ENCODE peak calls at places on chromosomes 1 and 21, in four cellular contexts. B, O, T and L are unnamed samples.

GRCh38 chr1:27940297-27940696 is 5.5 kb downstream of the SMPDL3B start:
- DNase-seq in B (peak), O (peak), T (peak), L (no peak)

GRCh38 chr1:119367332-119368124 is 1.1 kb upstream of the HAO2 start:
- DNase-seq in B (peak), O (peak), T (peak), L (peak)

GRCh38 chr1:12342261-12343003 is 112.6 kb downstream of the VPS13D start:
- DNase-seq in B (no peak), O (no peak), T (no peak), L (no peak)

GRCh38 chr1:221795400-221795799 is 53.5 kb upstream of the DUSP10 start:
- DNase-seq in B (no peak), O (no peak), T (no peak), L (no peak)

GRCh38 chr1:844472-845026 is 79.2 kb upstream of the SAMD11 start:
- DNase-seq in B (peak), O (peak), T (no peak), L (no peak)

GRCh38 chr21:26946744-26947446 is 20.0 kb downstream of the ADAMTS5 start:
- DNase-seq in B (no peak), O (peak), T (peak), L (no peak)

GRCh38 chr1:44024903-44025525 is 6.2 kb downstream of the SLC6A9 start:
- DNase-seq in B (no peak), O (no peak), T (no peak), L (no peak)

GRCh38 chr21:17451364-17451869 is 61.4 kb upstream of the CXADR start:
- DNase-seq in B (no peak), O (no peak), T (peak), L (no peak)

GRCh38 chr1:159828916-159829634 is 2.4 kb downstream of the SLAMF8 start:
- DNase-seq in B (peak), O (peak), T (no peak), L (peak)

GRCh38 chr1:115219937-115220336 is 118.1 kb downstream of the NGF start:
- DNase-seq in B (peak), O (no peak), T (peak), L (no peak)

GRCh38 chr1:18556364-18556763 is 74.3 kb upstream of the PAX7 start:
- DNase-seq in B (peak), O (peak), T (peak), L (no peak)

GRCh38 chr1:241531195-241532172 is 694 bp upstream of the KMO start:
- DNase-seq in B (peak), O (peak), T (peak), L (peak)

GRCh38 chr21:34983680-34984086 is 65.4 kb downstream of the RUNX1 start:
- DNase-seq in B (no peak), O (no peak), T (peak), L (no peak)

GRCh38 chr1:188295157-188295556 is 1466.4 kb downstream of the PLA2G4A start:
- DNase-seq in B (peak), O (peak), T (no peak), L (no peak)

GRCh38 chr1:207806531-207807394 is 54.9 kb downstream of the CD46 start:
- DNase-seq in B (no peak), O (no peak), T (no peak), L (no peak)

GRCh38 chr1:202349263-202349928 is 897 bp downstream of the PPP1R12B start:
- DNase-seq in B (no peak), O (no peak), T (peak), L (peak)

GRCh38 chr21:24375201-24375600 is 1232.1 kb downstream of the MRPL39 start:
- DNase-seq in B (no peak), O (peak), T (no peak), L (no peak)

GRCh38 chr1:185917646-185918045 is 183.5 kb downstream of the HMCN1 start:
- DNase-seq in B (peak), O (peak), T (peak), L (peak)

GRCh38 chr21:38525454-38525853 is 27.2 kb upstream of the ERG start:
- DNase-seq in B (no peak), O (no peak), T (no peak), L (no peak)

GRCh38 chr1:221101792-221102191 is 222.5 kb downstream of the HLX start:
- DNase-seq in B (no peak), O (no peak), T (peak), L (no peak)

GRCh38 chr1:239237912-239238311 is 148.5 kb upstream of the CHRM3 start:
- DNase-seq in B (peak), O (peak), T (no peak), L (no peak)

GRCh38 chr1:156693858-156694562 is 11.4 kb downstream of the CRABP2 start:
- DNase-seq in B (peak), O (peak), T (peak), L (peak)

GRCh38 chr1:28056129-28056925 is 32.1 kb downstream of the EYA3 start:
- DNase-seq in B (no peak), O (no peak), T (no peak), L (no peak)

GRCh38 chr21:34845521-34846213 is 176.9 kb downstream of the CLIC6 start:
- DNase-seq in B (no peak), O (no peak), T (peak), L (peak)

GRCh38 chr1:197073978-197074377 is 6.9 kb upstream of the F13B start:
- DNase-seq in B (no peak), O (no peak), T (no peak), L (no peak)

GRCh38 chr1:169779970-169780369 is 14.7 kb downstream of the METTL18 start:
- DNase-seq in B (no peak), O (no peak), T (peak), L (no peak)

GRCh38 chr1:75731881-75732280 is 7.4 kb downstream of the ACADM start:
- DNase-seq in B (no peak), O (no peak), T (peak), L (no peak)

GRCh38 chr1:50742523-50742922 is 217.5 kb downstream of the FAF1 start:
- DNase-seq in B (no peak), O (no peak), T (peak), L (no peak)

GRCh38 chr1:224707849-224708725 is 92.0 kb downstream of the CNIH3 start:
- DNase-seq in B (no peak), O (no peak), T (peak), L (peak)

GRCh38 chr1:234515821-234516241 is 36.9 kb upstream of the TARBP1 start:
- DNase-seq in B (no peak), O (peak), T (peak), L (no peak)

GRCh38 chr1:153001382-153001781 is at the start of gene SPRR3:
- DNase-seq in B (no peak), O (no peak), T (no peak), L (no peak)

GRCh38 chr1:118899340-118899739 is 88.8 kb downstream of the TBX15 start:
- DNase-seq in B (no peak), O (no peak), T (no peak), L (no peak)

GRCh38 chr21:40902299-40902698 is 55.3 kb upstream of the DSCAM start:
- DNase-seq in B (no peak), O (no peak), T (no peak), L (no peak)

GRCh38 chr21:28598214-28598613 is 394.5 kb downstream of the LTN1 start:
- DNase-seq in B (no peak), O (no peak), T (no peak), L (no peak)

DNA sequence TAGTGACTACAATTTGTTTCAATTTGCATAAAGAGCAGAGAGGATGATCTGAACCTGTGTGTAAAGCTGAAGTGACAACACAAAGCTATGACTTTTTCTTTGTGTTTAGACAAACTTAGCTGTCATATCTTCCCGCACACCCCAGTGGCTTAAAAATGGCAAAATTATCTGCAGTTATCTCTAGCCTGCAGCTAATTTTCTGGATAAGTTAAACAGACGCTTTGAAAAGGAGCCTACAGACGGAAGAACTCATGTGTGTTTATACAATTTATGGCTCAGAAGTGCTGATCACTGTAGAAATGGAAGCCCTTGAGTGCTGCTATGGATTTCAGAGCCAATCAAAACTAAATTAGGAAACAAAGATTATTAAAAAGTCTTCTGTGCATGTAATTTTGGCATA is 11.5 kb downstream of the NTNG1 start:
- DNase-seq in B (no peak), O (no peak), T (no peak), L (no peak)
- TF ChIP-seq EZH2 in B (no peak), O (no peak), T (no peak), L (no peak)

GRCh38 chr1:87869563-87869962 is 540.9 kb downstream of the LMO4 start:
- DNase-seq in B (no peak), O (no peak), T (peak), L (peak)
- TF ChIP-seq EZH2phosphoT487 in B (no peak), O (no peak), T (no peak), L (no peak)

GRCh38 chr1:6244401-6245054 is 549 bp downstream of the HES3 start:
- DNase-seq in B (peak), O (no peak), T (no peak), L (no peak)

GRCh38 chr1:6243993-6244392 is at the start of gene HES3:
- DNase-seq in B (peak), O (peak), T (no peak), L (no peak)

GRCh38 chr1:6245869-6246496 is 2.0 kb downstream of the HES3 start:
- DNase-seq in B (peak), O (peak), T (peak), L (peak)

GRCh38 chr1:6246497-6247295 is 2.7 kb downstream of the HES3 start:
- DNase-seq in B (peak), O (peak), T (peak), L (peak)

DNA sequence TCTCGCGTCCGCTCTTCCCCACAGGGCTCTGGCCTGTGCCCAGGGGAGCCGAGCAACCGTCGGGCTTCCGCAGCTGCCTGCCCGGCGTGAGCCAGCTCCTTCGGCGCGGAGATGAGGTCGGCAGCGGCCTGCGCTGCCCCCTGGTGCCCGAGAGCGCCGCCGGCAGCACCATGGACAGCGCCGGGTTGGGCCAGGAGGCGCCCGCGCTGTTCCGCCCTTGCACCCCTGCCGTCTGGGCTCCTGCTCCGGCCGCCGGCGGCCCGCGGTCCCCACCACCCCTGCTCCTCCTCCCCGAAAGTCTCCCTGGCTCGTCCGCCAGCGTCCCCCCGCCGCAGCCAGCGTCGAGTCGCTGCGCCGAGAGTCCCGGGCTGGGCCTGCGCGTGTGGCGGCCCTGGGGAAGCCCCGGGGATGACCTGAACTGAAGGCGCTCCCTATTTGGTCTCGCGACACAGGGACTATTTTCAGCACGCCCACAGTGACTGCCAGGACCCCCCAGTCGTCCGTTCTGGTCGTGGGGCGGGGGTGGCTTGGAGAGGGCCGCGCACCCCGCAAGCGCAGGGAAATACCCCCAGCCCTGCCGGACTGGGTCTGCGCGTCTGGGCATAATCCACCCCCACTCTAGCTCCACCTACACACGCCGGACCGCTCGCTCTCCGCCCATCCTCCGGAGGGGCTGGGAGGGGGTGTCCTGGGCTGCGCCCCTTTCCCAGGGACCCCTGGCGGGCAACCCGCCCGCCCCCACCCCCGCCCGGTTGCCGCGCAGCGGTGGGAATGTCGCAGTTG is 1.3 kb downstream of the HES3 start:
- DNase-seq in B (peak), O (peak), T (peak), L (peak)
- TF ChIP-seq EZH2 in B (peak), O (no peak), T (no peak), L (peak)

GRCh38 chr21:33198346-33199135 is 31.2 kb upstream of the IFNAR2 start:
- DNase-seq in B (no peak), O (no peak), T (peak), L (no peak)
- TF ChIP-seq EZH2phosphoT487 in B (no peak), O (no peak), T (no peak), L (no peak)

GRCh38 chr1:161966076-161966475 is 57.6 kb downstream of the OLFML2B start:
- DNase-seq in B (no peak), O (no peak), T (no peak), L (no peak)
- TF ChIP-seq EZH2 in B (no peak), O (no peak), T (no peak), L (no peak)